ENCODE peak calls at places on chromosomes 4 and X, in nine cellular contexts. E is neural crest cell; N is cardiac septum; W is NAMALWA; F is tibial nerve; C is activated T-cell treated with anti-CD3 and anti-CD28 coated beads, Interleukin-2, amount 50 U/mL, for 4 hours; X is endodermal cell; B is stimulated activated CD4-positive, alpha-beta T cell treated with anti-CD3 and anti-CD28 coated beads, Interleukin-2, amount 100 ng/mL, for 24 hours; Y is sciatic nerve. V is an unnamed sample.

GRCh38 chr4:95428216-95429085 is 120.3 kb downstream of the UNC5C start:
- DNase-seq in F (no peak), N (no peak), Y (no peak), B (no peak), X (no peak), E (no peak), C (no peak), W (no peak), V (no peak)

GRCh38 chrX:151073767-151074166 is 90.6 kb downstream of the HMGB3 start:
- DNase-seq in N (no peak), X (no peak), F (no peak), W (no peak), B (no peak), Y (no peak), E (no peak), C (no peak), V (no peak)

GRCh38 chrX:37986893-37987292 is 19.5 kb upstream of the SYTL5 start:
- DNase-seq in F (no peak), X (no peak), Y (no peak), B (no peak), E (no peak), W (no peak), C (no peak), N (no peak), V (no peak)

GRCh38 chr4:48556268-48556667 is 66.2 kb downstream of the ZAR1 start:
- DNase-seq in E (no peak), N (no peak), C (no peak), X (no peak), Y (no peak), B (no peak), W (no peak), F (no peak), V (no peak)

GRCh38 chrX:38847206-38847902 is 46.1 kb downstream of the MID1IP1 start:
- DNase-seq in Y (no peak), F (no peak), N (no peak), E (no peak), B (no peak), C (no peak), W (no peak), X (no peak), V (no peak)

GRCh38 chr4:101331017-101331416 is 16.3 kb downstream of the PPP3CA start:
- DNase-seq in E (no peak), F (no peak), N (no peak), Y (no peak), C (no peak), B (no peak), W (no peak), X (no peak), V (no peak)

GRCh38 chr4:107442538-107443083 is 277.4 kb downstream of the PAPSS1 start:
- DNase-seq in X (no peak), Y (no peak), C (no peak), W (peak; percentile 3), F (no peak), E (no peak), B (no peak), N (no peak), V (no peak)

GRCh38 chr4:1199556-1200331 is 27.4 kb upstream of the SPON2 start:
- DNase-seq in W (no peak), E (no peak), B (no peak), N (peak; percentile 67), C (no peak), Y (peak; percentile 56), X (peak; percentile 36), F (no peak), V (no peak)

GRCh38 chr4:46270986-46271596 is 118.8 kb downstream of the GABRA2 start:
- DNase-seq in X (no peak), C (no peak), Y (no peak), E (no peak), B (no peak), N (no peak), W (peak; percentile 60), F (peak; percentile 4), V (peak; percentile 48)

GRCh38 chr4:187464561-187464960 is 531.0 kb upstream of the ZFP42 start:
- DNase-seq in Y (no peak), N (no peak), F (no peak), C (no peak), W (no peak), E (no peak), X (no peak), B (no peak), V (no peak)

GRCh38 chr4:113499696-113500095 is 261.8 kb downstream of the CAMK2D start:
- DNase-seq in W (no peak), C (no peak), B (no peak), F (no peak), E (no peak), Y (no peak), X (no peak), N (no peak), V (no peak)

GRCh38 chr4:117801756-117802155 is 232.5 kb upstream of the NDST3 start:
- DNase-seq in F (no peak), N (no peak), X (no peak), C (no peak), Y (no peak), B (no peak), E (no peak), W (no peak), V (peak; percentile 17)

GRCh38 chr4:154084864-154085263 is 296.0 kb upstream of the SFRP2 start:
- DNase-seq in N (no peak), X (no peak), Y (no peak), F (no peak), W (no peak), E (no peak), C (no peak), B (no peak), V (no peak)